ENCODE peak calls at places on chromosomes 2 and 18, in six cellular contexts. H is foreskin fibroblast, O is fibroblast of the aortic adventitia, Z is HT1080, K is LoVo, S is HuH-7. V is an unnamed sample.
A peak's percentile ranks its signal among the peaks of the same experiment; 100 is the strongest.

GRCh38 chr18:55384551-55385275 is 203.3 kb downstream of the TCF4 start:
- DNase-seq in K (peak; percentile 12), Z (peak; percentile 46), H (peak; percentile 74), S (peak; percentile 8), O (peak; percentile 57), V (peak; percentile 74)

GRCh38 chr2:188634656-188635055 is 339.5 kb upstream of the COL3A1 start:
- DNase-seq in O (no peak), S (no peak), K (no peak), H (no peak), Z (no peak), V (no peak)

GRCh38 chr2:69464575-69464974 is 27.3 kb upstream of the NFU1 start:
- DNase-seq in Z (no peak), S (no peak), O (peak; percentile 85), K (no peak), H (peak; percentile 36), V (peak; percentile 52)

GRCh38 chr18:54787098-54787497 is 41.2 kb upstream of the RAB27B start:
- DNase-seq in H (no peak), K (no peak), O (no peak), Z (no peak), S (no peak), V (no peak)

GRCh38 chr18:77086034-77086433 is 46.5 kb downstream of the MBP start:
- DNase-seq in O (peak; percentile 92), K (no peak), S (no peak), H (peak; percentile 91), Z (peak; percentile 36), V (peak; percentile 87)

GRCh38 chr2:109613922-109614714 is at the start of the genes SEPTIN10 and SOWAHC:
- DNase-seq in S (peak; percentile 86), O (peak; percentile 99), H (peak; percentile 100), Z (peak; percentile 98), K (peak; percentile 98), V (peak; percentile 100)

GRCh38 chr18:31738460-31739407 is 21.9 kb downstream of the SLC25A52 start:
- DNase-seq in K (no peak), O (no peak), S (no peak), Z (peak; percentile 51), H (no peak), V (no peak)

GRCh38 chr18:54806526-54806925 is 21.8 kb upstream of the RAB27B start:
- DNase-seq in K (no peak), Z (no peak), S (no peak), H (peak; percentile 23), O (peak; percentile 54), V (peak; percentile 84)

GRCh38 chr2:86038291-86039081 is 67.2 kb downstream of the POLR1A start:
- DNase-seq in S (no peak), Z (no peak), K (no peak), H (peak; percentile 87), O (peak; percentile 73), V (peak; percentile 37)

GRCh38 chr2:223837290-223838061 is at the start of gene AP1S3:
- DNase-seq in K (peak; percentile 88), O (peak; percentile 38), Z (peak; percentile 38), S (peak; percentile 87), H (peak; percentile 76), V (peak; percentile 53)

GRCh38 chr2:158204741-158205165 is 103.1 kb downstream of the UPP2 start:
- DNase-seq in H (peak; percentile 12), O (no peak), K (no peak), Z (peak; percentile 51), S (no peak), V (peak; percentile 95)

GRCh38 chr2:238947243-238947760 is 99.4 kb downstream of the TWIST2 start:
- DNase-seq in O (no peak), S (no peak), H (no peak), K (no peak), Z (no peak), V (no peak)

GRCh38 chr2:171564463-171564862 is 42.2 kb downstream of the CYBRD1 start:
- DNase-seq in Z (no peak), K (no peak), O (no peak), H (no peak), S (no peak), V (no peak)

GRCh38 chr2:240875228-240876034 is 6.8 kb downstream of the AGXT start:
- DNase-seq in Z (no peak), O (no peak), K (no peak), S (no peak), H (no peak), V (no peak)

GRCh38 chr2:240962371-240963064 is 35.9 kb upstream of the SNED1 start:
- DNase-seq in O (no peak), H (peak; percentile 56), K (no peak), S (no peak), Z (no peak), V (peak; percentile 83)

V was measured in choroid plexus epithelial cell.